ENCODE peak calls at places on chromosomes 6 and 20, in nine cellular contexts. U, M, R, C, F, H, S, E and I are unnamed samples.

GRCh38 chr6:56491606-56492328 is 150.9 kb downstream of the DST start:
- DNase-seq in C (no peak), E (no peak), M (no peak), R (peak; percentile 9), S (no peak), H (no peak), F (no peak), U (no peak), I (no peak)

GRCh38 chr20:37987602-37988290 is 45.5 kb downstream of the TTI1 start:
- DNase-seq in C (no peak), E (no peak), M (no peak), H (no peak), U (no peak), R (no peak), S (no peak), F (no peak), I (no peak)

GRCh38 chr20:35991142-35991771 is 22.9 kb downstream of the CNBD2 start:
- DNase-seq in S (peak; percentile 59), U (no peak), E (peak; percentile 42), M (no peak), F (peak; percentile 60), R (no peak), H (peak; percentile 34), C (no peak), I (no peak)

GRCh38 chr6:17418281-17419188 is 25.1 kb downstream of the CAP2 start:
- DNase-seq in R (peak; percentile 6), M (no peak), U (no peak), E (peak; percentile 12), H (peak; percentile 53), C (no peak), S (no peak), F (no peak), I (no peak)

GRCh38 chr20:8066662-8067061 is 47.1 kb upstream of the TMX4 start:
- DNase-seq in R (no peak), M (no peak), H (no peak), C (no peak), E (no peak), U (no peak), F (no peak), S (no peak), I (no peak)

GRCh38 chr6:30263734-30264133 is 50.5 kb upstream of the TRIM26 start:
- DNase-seq in C (no peak), U (no peak), E (no peak), S (no peak), F (no peak), R (peak; percentile 61), M (no peak), H (peak; percentile 72), I (no peak)

GRCh38 chr6:131917763-131918649 is 33.2 kb downstream of the CCN2 start:
- DNase-seq in H (no peak), S (no peak), M (no peak), C (no peak), F (no peak), E (no peak), R (no peak), U (no peak), I (no peak)

GRCh38 chr6:44219053-44219814 is 2.5 kb downstream of the MYMX start:
- DNase-seq in S (peak; percentile 97), F (peak; percentile 54), R (no peak), E (peak; percentile 96), M (peak; percentile 85), C (peak; percentile 88), H (peak; percentile 55), U (peak; percentile 93), I (no peak)

GRCh38 chr6:132888701-132889100 is 74.3 kb downstream of the RPS12 start:
- DNase-seq in E (no peak), F (no peak), M (no peak), S (no peak), H (peak; percentile 72), C (no peak), U (no peak), R (no peak), I (no peak)

GRCh38 chr20:621115-621756 is 11.1 kb upstream of the TCF15 start:
- DNase-seq in C (no peak), M (no peak), H (peak; percentile 4), F (no peak), S (no peak), U (no peak), R (no peak), E (no peak), I (no peak)

GRCh38 chr6:71252960-71253359 is 35.7 kb upstream of the OGFRL1 start:
- DNase-seq in E (no peak), S (no peak), U (no peak), C (no peak), F (no peak), M (no peak), R (no peak), H (no peak), I (no peak)

GRCh38 chr6:63709148-63709547 is 73.5 kb downstream of the PHF3 start:
- DNase-seq in C (no peak), U (no peak), S (no peak), M (no peak), R (no peak), H (no peak), E (no peak), F (no peak), I (no peak)

GRCh38 chr6:63708631-63709030 is 73.0 kb downstream of the PHF3 start:
- DNase-seq in C (no peak), E (no peak), M (no peak), U (no peak), S (no peak), F (no peak), H (no peak), R (no peak), I (no peak)

GRCh38 chr6:63706630-63707029 is 71.0 kb downstream of the PHF3 start:
- DNase-seq in C (no peak), E (no peak), M (no peak), S (no peak), H (no peak), R (no peak), U (no peak), F (no peak), I (no peak)

GRCh38 chr6:63705707-63706106 is 70.1 kb downstream of the PHF3 start:
- DNase-seq in H (no peak), E (no peak), M (no peak), C (no peak), F (no peak), S (no peak), R (no peak), U (no peak), I (no peak)
- H3K36me3 ChIP-seq in H (peaks cover 17% of the 10 kb centered on the region), E (peaks cover 40% of the 10 kb centered on the region), M (no peaks in the 10 kb centered on the region), C (no peaks in the 10 kb centered on the region), F (no peaks in the 10 kb centered on the region), S (peaks cover 52% of the 10 kb centered on the region), R (peaks cover 21% of the 10 kb centered on the region), U (peaks cover 55% of the 10 kb centered on the region), I (peaks cover 98% of the 10 kb centered on the region)

GRCh38 chr20:33076662-33077398 is 2.6 kb upstream of the BPIFB4 start:
- DNase-seq in S (peak; percentile 48), C (no peak), H (no peak), E (peak; percentile 40), M (no peak), U (no peak), R (peak; percentile 17), F (no peak), I (no peak)

GRCh38 chr20:33072362-33072761 is 7.1 kb upstream of the BPIFB4 start:
- DNase-seq in E (no peak), M (no peak), H (no peak), F (no peak), R (no peak), S (no peak), U (no peak), C (no peak), I (no peak)

GRCh38 chr20:33075281-33075680 is 4.2 kb upstream of the BPIFB4 start:
- DNase-seq in S (no peak), U (no peak), E (no peak), H (no peak), M (no peak), F (no peak), C (no peak), R (no peak), I (no peak)

GRCh38 chr20:33072813-33073212 is 6.6 kb upstream of the BPIFB4 start:
- DNase-seq in S (no peak), F (no peak), E (no peak), U (no peak), R (no peak), C (no peak), M (no peak), H (no peak), I (no peak)

DNA sequence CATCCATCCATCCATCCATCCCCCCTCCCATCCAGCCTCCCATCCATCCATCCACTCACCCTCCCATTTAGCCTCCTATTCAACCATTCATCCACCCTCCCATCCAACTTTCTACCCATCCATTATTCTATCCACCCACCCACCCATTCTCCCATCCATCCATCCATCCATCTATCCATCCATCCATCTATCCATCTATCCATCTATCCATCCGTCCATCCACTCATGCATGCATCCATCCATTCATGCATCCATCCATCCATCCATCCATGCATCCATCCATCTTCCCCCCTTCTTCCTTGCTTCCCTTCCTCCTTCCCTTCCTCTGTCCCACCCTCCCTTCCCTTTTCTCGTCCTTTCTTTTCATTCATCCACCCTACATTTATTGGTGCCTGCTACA is 4.8 kb upstream of the BPIFB4 start:
- DNase-seq in F (no peak), E (no peak), H (no peak), U (no peak), C (no peak), S (no peak), M (no peak), R (no peak), I (no peak)
- TF ChIP-seq CTCF in F (no peak), E (no peak), H (no peak), U (no peak), C (no peak), S (no peak), M (no peak), R (no peak), I (no peak)

DNA sequence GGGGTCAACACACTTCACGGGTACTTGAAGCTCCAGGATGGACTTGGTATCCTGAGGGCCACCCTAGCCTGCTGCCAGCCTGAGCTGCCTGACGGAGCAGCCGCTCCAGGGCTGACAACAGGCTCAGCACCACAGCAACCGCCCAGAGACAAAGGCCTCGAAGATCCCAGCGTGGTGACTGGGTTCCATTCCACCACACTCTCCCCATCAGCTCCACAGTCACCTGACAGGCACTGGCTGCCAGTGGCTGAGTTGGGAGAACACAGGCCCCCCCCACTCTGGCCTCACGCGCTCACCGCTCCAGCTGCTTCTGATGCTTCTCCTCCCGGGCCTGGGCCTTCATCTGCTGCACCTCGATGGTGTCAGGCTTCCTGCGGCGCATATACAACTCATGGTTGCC is 48.2 kb downstream of the EZR start:
- DNase-seq in E (no peak), R (no peak), C (no peak), M (no peak), H (no peak), F (no peak), S (no peak), U (no peak), I (no peak)
- H3K36me3 ChIP-seq in E (no peaks in the 10 kb centered on the region), R (peaks cover 62% of the 10 kb centered on the region), C (no peaks in the 10 kb centered on the region), M (peaks cover 14% of the 10 kb centered on the region), H (peaks cover 72% of the 10 kb centered on the region), F (peaks cover 59% of the 10 kb centered on the region), S (peaks cover 72% of the 10 kb centered on the region), U (peaks cover 93% of the 10 kb centered on the region), I (peaks cover 100% of the 10 kb centered on the region)

GRCh38 chr6:129059650-129060049 is 176.7 kb downstream of the LAMA2 start:
- DNase-seq in M (no peak), H (no peak), C (no peak), R (no peak), U (no peak), S (no peak), F (no peak), E (no peak), I (no peak)

GRCh38 chr6:129050086-129050485 is 167.1 kb downstream of the LAMA2 start:
- DNase-seq in U (no peak), S (no peak), E (no peak), H (peak; percentile 32), R (peak; percentile 8), F (no peak), M (no peak), C (no peak), I (no peak)

GRCh38 chr6:129055796-129056195 is 172.9 kb downstream of the LAMA2 start:
- DNase-seq in S (no peak), U (no peak), F (no peak), H (no peak), C (no peak), R (peak; percentile 0), M (no peak), E (no peak), I (no peak)
- TF ChIP-seq CTCF in S (no peak), U (no peak), F (no peak), H (no peak), C (no peak), R (no peak), M (no peak), E (no peak), I (no peak)